ENCODE peak calls at places on chromosomes 12 and 14, in ten cellular contexts. W, R, Y, V, J, E, U, F, N and P are unnamed samples.

GRCh38 chr14:94048676-94049624 is 22.8 kb downstream of the OTUB2 start:
- DNase-seq in W (no peak), R (no peak), Y (peak), V (no peak), J (no peak), E (no peak), U (no peak), F (no peak), N (no peak), P (no peak)

GRCh38 chr12:96213869-96214268 is 19.7 kb downstream of the ELK3 start:
- DNase-seq in W (no peak), R (no peak), Y (no peak), V (no peak), J (no peak), E (no peak), U (no peak), F (no peak), N (no peak), P (peak)

GRCh38 chr14:99475179-99475578 is 5.5 kb downstream of the SETD3 start:
- DNase-seq in W (no peak), R (no peak), Y (no peak), V (no peak), J (peak), E (no peak), U (no peak), F (no peak), N (no peak), P (peak)

GRCh38 chr14:29911815-29912214 is 15.8 kb downstream of the PRKD1 start:
- DNase-seq in W (no peak), R (no peak), Y (no peak), V (no peak), J (no peak), E (no peak), U (no peak), F (no peak), N (peak), P (no peak)

GRCh38 chr12:1592444-1593231 is 1.7 kb downstream of the FBXL14 start:
- DNase-seq in W (peak), R (peak), Y (no peak), V (peak), J (no peak), E (peak), U (no peak), F (peak), N (no peak), P (peak)

GRCh38 chr14:94365624-94366023 is 22.8 kb downstream of the SERPINA1 start:
- DNase-seq in W (no peak), R (no peak), Y (no peak), V (no peak), J (no peak), E (no peak), U (no peak), F (no peak), N (no peak), P (no peak)

GRCh38 chr14:87643005-87643404 is 350.0 kb downstream of the GALC start:
- DNase-seq in W (no peak), R (no peak), Y (no peak), V (no peak), J (peak), E (no peak), U (no peak), F (no peak), N (no peak), P (no peak)

GRCh38 chr14:72812292-72812851 is 81.5 kb downstream of the DPF3 start:
- DNase-seq in W (no peak), R (no peak), Y (no peak), V (no peak), J (no peak), E (no peak), U (no peak), F (no peak), N (no peak), P (peak)

GRCh38 chr14:69554500-69554899 is 20.2 kb downstream of the CCDC177 start:
- DNase-seq in W (no peak), R (no peak), Y (no peak), V (no peak), J (peak), E (no peak), U (no peak), F (no peak), N (no peak), P (no peak)

GRCh38 chr12:120413901-120414695 is 23.8 kb upstream of the COX6A1 start:
- DNase-seq in W (no peak), R (no peak), Y (peak), V (no peak), J (no peak), E (no peak), U (no peak), F (no peak), N (peak), P (no peak)

GRCh38 chr14:73295198-73295796 is 58.0 kb downstream of the PAPLN start:
- DNase-seq in W (peak), R (no peak), Y (peak), V (no peak), J (peak), E (no peak), U (no peak), F (peak), N (no peak), P (peak)

GRCh38 chr14:90454041-90455000 is 57.5 kb downstream of the CALM1 start:
- DNase-seq in W (peak), R (no peak), Y (no peak), V (no peak), J (peak), E (no peak), U (no peak), F (no peak), N (peak), P (peak)